ENCODE peak calls at places on chromosomes 1 and 21, in four cellular contexts. U is IMR-90, A is mesendoderm, P is H1. K is an unnamed sample.

GRCh38 chr1:219699870-219700269 is 87.0 kb upstream of the ZC3H11B start:
- DNase-seq in U (peak), A (no peak), P (no peak), K (no peak)

GRCh38 chr1:39990428-39990827 is 35.5 kb downstream of the MFSD2A start:
- DNase-seq in U (no peak), A (no peak), P (no peak), K (no peak)

GRCh38 chr1:162984699-162985098 is 84.5 kb upstream of the RGS4 start:
- DNase-seq in U (peak), A (no peak), P (no peak), K (no peak)

GRCh38 chr1:19463204-19463803 is 22.0 kb downstream of the CAPZB start:
- DNase-seq in U (no peak), A (no peak), P (no peak), K (no peak)

GRCh38 chr1:156754219-156754618 is 2.7 kb upstream of the HDGF start:
- DNase-seq in U (no peak), A (no peak), P (no peak), K (no peak)

GRCh38 chr1:33380811-33381210 is 50.1 kb downstream of the PHC2 start:
- DNase-seq in U (no peak), A (no peak), P (no peak), K (no peak)

GRCh38 chr1:48616710-48617109 is 144.7 kb upstream of the SPATA6 start:
- DNase-seq in U (no peak), A (no peak), P (no peak), K (no peak)

GRCh38 chr1:115530407-115530806 is 111.4 kb upstream of the VANGL1 start:
- DNase-seq in U (peak), A (no peak), P (no peak), K (no peak)

GRCh38 chr1:193589597-193590040 is 403.2 kb upstream of the B3GALT2 start:
- DNase-seq in U (peak), A (peak), P (no peak), K (no peak)

GRCh38 chr1:240692339-240692705 is 80.4 kb upstream of the GREM2 start:
- DNase-seq in U (no peak), A (no peak), P (no peak), K (no peak)

GRCh38 chr1:101043776-101044175 is 18.2 kb upstream of the DPH5 start:
- DNase-seq in U (peak), A (peak), P (no peak), K (no peak)

GRCh38 chr1:201606096-201606495 is 67.2 kb downstream of the NAV1 start:
- DNase-seq in U (no peak), A (no peak), P (no peak), K (no peak)

GRCh38 chr1:201603613-201604232 is 64.8 kb downstream of the NAV1 start:
- DNase-seq in U (peak), A (no peak), P (no peak), K (no peak)

GRCh38 chr1:201602413-201603265 is 63.7 kb downstream of the NAV1 start:
- DNase-seq in U (peak), A (no peak), P (no peak), K (no peak)

GRCh38 chr1:201606581-201606980 is 67.7 kb downstream of the NAV1 start:
- DNase-seq in U (no peak), A (no peak), P (no peak), K (no peak)

GRCh38 chr1:201605385-201605747 is 66.4 kb downstream of the NAV1 start:
- DNase-seq in U (peak), A (no peak), P (no peak), K (no peak)
- H2BK15ac ChIP-seq in U (peak), A (no peak), P (no peak), K (no peak)

GRCh38 chr1:4394366-4394765 is 260.0 kb upstream of the AJAP1 start:
- DNase-seq in U (no peak), A (no peak), P (no peak), K (no peak)

GRCh38 chr1:4395676-4396075 is 258.7 kb upstream of the AJAP1 start:
- DNase-seq in U (no peak), A (no peak), P (no peak), K (no peak)

GRCh38 chr1:4395158-4395557 is 259.3 kb upstream of the AJAP1 start:
- DNase-seq in U (no peak), A (no peak), P (no peak), K (no peak)

GRCh38 chr1:4397196-4397595 is 257.2 kb upstream of the AJAP1 start:
- DNase-seq in U (no peak), A (no peak), P (no peak), K (no peak)

GRCh38 chr1:4396571-4396970 is 257.8 kb upstream of the AJAP1 start:
- DNase-seq in U (no peak), A (no peak), P (no peak), K (no peak)
- H3K4me3 ChIP-seq in U (no peak), A (no peak), P (no peak), K (no peak)

GRCh38 chr1:41980872-41981653 is 62.3 kb upstream of the HIVEP3 start:
- DNase-seq in U (no peak), A (peak), P (peak), K (no peak)
- H2BK15ac ChIP-seq in U (no peak), A (no peak), P (peak), K (no peak)

GRCh38 chr1:160403244-160403643 is 2.9 kb downstream of the VANGL2 start:
- DNase-seq in U (no peak), A (peak), P (no peak), K (no peak)

GRCh38 chr1:160400646-160401486 is 502 bp downstream of the VANGL2 start:
- DNase-seq in U (no peak), A (no peak), P (peak), K (peak)

GRCh38 chr1:160401487-160401805 is 1.1 kb downstream of the VANGL2 start:
- DNase-seq in U (no peak), A (no peak), P (no peak), K (no peak)

GRCh38 chr1:160404094-160404493 is 3.7 kb downstream of the VANGL2 start:
- DNase-seq in U (no peak), A (no peak), P (no peak), K (no peak)

DNA sequence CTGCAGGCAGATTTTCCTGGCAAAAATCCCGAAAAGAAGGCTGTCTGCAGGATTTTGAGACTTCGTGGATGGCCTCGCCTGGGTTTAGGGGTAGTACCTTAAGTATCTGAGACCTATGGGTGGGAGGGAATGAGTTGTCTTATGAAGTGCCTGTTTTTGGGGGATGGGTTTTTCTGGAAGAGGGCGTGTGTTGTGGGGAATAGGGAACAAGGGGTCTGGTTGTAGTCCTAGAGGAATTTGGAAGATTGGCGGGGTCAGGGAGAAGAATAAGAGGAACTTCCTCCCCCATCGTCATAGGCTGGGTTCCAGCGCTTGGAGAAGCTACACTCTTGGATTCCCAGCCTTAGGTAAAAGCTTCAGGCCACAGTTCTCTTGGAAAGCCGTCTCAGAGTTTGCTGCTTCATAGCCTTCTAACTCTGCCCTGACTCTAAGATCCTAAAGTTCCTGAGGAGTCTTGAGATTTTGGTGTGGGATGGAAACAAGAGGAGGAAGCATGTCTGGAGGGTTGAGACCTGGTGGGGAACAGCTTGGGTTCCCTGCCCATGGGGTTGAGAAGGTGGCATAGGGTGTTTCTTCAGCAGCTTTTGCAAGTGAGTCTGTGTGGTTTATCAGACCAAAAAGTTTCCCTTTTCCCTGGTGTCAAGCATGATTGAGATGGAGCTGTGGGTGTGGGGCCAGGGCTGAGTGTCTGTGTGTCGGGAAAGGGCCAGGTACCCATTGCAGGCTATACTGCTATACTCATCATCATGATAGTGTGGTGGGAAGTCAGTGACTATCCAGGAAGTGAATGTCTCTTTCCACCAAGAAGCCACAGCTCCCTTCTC is 1.8 kb downstream of the VANGL2 start:
- DNase-seq in U (no peak), A (no peak), P (no peak), K (no peak)
- H3K4me3 ChIP-seq in U (no peak), A (peak), P (peak), K (peak)

GRCh38 chr1:227318852-227319607 is 738 bp upstream of the CDC42BPA start:
- DNase-seq in U (peak), A (peak), P (peak), K (peak)

GRCh38 chr1:227316941-227317540 is 1.3 kb downstream of the CDC42BPA start:
- DNase-seq in U (peak), A (no peak), P (no peak), K (no peak)

GRCh38 chr1:227316456-227316855 is 1.8 kb downstream of the CDC42BPA start:
- DNase-seq in U (no peak), A (no peak), P (no peak), K (no peak)

GRCh38 chr1:227317541-227318002 is 720 bp downstream of the CDC42BPA start:
- DNase-seq in U (peak), A (peak), P (peak), K (peak)

DNA sequence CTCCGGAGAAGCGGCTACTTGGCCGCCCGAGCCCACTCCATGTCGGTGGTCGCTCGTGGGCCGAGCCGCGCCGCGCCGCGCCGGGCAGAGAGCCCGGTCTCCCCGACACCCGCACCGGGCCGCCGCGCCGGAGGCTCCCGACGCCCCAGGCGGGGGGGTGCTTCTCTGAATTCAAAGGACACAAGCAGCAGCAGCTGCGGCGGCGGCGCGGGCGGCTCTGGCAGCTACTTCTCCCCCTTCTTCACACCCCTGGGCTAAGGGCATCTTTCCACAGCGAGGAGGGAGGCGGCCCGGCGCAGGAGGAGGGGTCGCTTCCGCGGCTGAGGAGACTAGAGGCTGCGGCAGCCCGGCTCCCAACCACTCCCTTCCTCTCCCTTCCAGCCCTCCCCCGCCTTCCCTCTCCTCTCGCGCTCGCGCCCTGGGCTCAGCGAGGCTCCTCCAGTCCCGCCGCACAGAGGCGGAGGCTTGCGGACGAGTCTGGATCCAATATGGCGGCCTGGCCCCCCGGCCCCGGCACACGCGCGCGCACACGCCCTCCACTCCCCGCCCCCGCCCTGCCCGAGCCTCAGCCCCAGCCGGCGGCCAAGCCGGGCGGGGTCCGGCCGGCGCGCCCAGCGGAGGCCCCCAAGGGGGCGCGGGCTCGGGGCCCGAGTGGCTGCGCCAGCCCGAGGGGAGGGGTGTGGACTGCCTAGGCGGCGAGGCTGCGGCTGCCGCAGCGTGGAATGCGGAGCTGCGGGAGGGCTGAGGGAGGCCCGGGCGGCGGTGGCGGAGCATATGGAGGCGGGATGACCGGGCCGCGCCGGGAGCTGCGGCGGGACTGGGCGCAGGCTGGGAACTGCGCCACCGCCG is at the start of gene CDC42BPA:
- DNase-seq in U (peak), A (peak), P (peak), K (peak)
- H2BK15ac ChIP-seq in U (peak), A (peak), P (peak), K (peak)

DNA sequence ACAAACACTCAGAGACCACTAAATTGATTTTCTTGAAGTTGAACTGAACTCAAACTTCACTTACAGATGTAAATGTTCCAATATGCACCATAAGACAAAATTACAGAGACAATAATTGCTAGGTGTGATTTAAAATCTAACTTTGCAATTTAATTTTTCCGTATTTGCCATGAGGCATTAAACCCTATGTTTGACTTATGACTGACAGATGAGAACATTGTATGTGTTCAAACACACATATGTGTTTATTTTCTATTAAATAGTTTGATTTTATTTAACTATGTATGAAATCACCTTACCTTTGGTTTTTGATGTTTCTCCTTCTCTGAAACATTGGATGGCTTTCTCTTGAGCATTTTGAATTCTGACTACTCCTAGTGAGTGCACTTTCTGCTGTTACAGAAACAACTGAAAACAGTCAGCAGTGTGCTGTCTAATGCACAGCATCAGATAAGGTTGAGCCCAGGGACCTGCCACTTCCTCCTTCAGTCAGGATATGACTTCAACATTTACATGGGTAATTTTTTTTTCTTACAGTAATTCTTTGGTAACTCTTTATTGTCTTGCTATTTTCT is at the start of gene SAMSN1:
- DNase-seq in U (no peak), A (no peak), P (no peak), K (no peak)
- H3K4me3 ChIP-seq in U (no peak), A (no peak), P (no peak), K (no peak)

GRCh38 chr1:2208309-2209239 is 14.0 kb upstream of the FAAP20 start:
- DNase-seq in U (peak), A (no peak), P (no peak), K (no peak)
- H2BK15ac ChIP-seq in U (no peak), A (no peak), P (no peak), K (peak)

K was measured in neuronal stem cell.